ENCODE peak calls at places on chromosome 1, in eight cellular contexts. V is SK-N-SH, A is uterus, R is GM23338, U is fibroblast of lung, M is brain microvascular endothelial cell, K is left ventricle myocardium inferior, H is GM06990. J is an unnamed sample.

GRCh38 chr1:32040711-32041110 is 27.0 kb downstream of the KHDRBS1 start:
- DNase-seq in V (no peak), A (no peak), R (no peak), U (no peak), M (no peak), K (no peak), H (no peak), J (no peak)

GRCh38 chr1:117084231-117084630 is 24.1 kb downstream of the TTF2 start:
- DNase-seq in V (no peak), A (no peak), R (no peak), U (no peak), M (no peak), K (no peak), H (no peak), J (no peak)

GRCh38 chr1:173127369-173128307 is 76.9 kb upstream of the TNFSF18 start:
- DNase-seq in V (no peak), A (no peak), R (no peak), U (no peak), M (no peak), K (no peak), H (no peak), J (no peak)

GRCh38 chr1:203777596-203777995 is 12.6 kb downstream of the LAX1 start:
- DNase-seq in V (no peak), A (no peak), R (no peak), U (no peak), M (no peak), K (no peak), H (no peak), J (no peak)

GRCh38 chr1:194829492-194829891 is 1643.1 kb upstream of the B3GALT2 start:
- DNase-seq in V (no peak), A (no peak), R (no peak), U (peak; percentile 35), M (peak; percentile 7), K (no peak), H (no peak), J (no peak)

GRCh38 chr1:151993084-151993733 is 450 bp downstream of the S100A10 start:
- DNase-seq in V (no peak), A (peak; percentile 28), R (peak; percentile 76), U (peak; percentile 42), M (no peak), K (peak; percentile 44), H (peak; percentile 18), J (peak; percentile 65)

GRCh38 chr1:39902121-39902807 is 547 bp upstream of the MYCL start:
- DNase-seq in V (peak; percentile 85), A (peak; percentile 45), R (peak; percentile 94), U (peak; percentile 32), M (no peak), K (peak; percentile 63), H (no peak), J (peak; percentile 93)

GRCh38 chr1:181106479-181106878 is 18.0 kb downstream of the IER5 start:
- DNase-seq in V (no peak), A (no peak), R (no peak), U (no peak), M (no peak), K (no peak), H (no peak), J (no peak)

GRCh38 chr1:152164542-152165136 is 5.6 kb upstream of the RPTN start:
- DNase-seq in V (no peak), A (no peak), R (no peak), U (no peak), M (no peak), K (no peak), H (no peak), J (no peak)

GRCh38 chr1:219324171-219324570 is 150.5 kb downstream of the LYPLAL1 start:
- DNase-seq in V (no peak), A (no peak), R (no peak), U (no peak), M (no peak), K (no peak), H (no peak), J (no peak)

GRCh38 chr1:25787477-25788043 is 12.4 kb upstream of the SELENON start:
- DNase-seq in V (no peak), A (no peak), R (no peak), U (no peak), M (no peak), K (no peak), H (no peak), J (no peak)

DNA sequence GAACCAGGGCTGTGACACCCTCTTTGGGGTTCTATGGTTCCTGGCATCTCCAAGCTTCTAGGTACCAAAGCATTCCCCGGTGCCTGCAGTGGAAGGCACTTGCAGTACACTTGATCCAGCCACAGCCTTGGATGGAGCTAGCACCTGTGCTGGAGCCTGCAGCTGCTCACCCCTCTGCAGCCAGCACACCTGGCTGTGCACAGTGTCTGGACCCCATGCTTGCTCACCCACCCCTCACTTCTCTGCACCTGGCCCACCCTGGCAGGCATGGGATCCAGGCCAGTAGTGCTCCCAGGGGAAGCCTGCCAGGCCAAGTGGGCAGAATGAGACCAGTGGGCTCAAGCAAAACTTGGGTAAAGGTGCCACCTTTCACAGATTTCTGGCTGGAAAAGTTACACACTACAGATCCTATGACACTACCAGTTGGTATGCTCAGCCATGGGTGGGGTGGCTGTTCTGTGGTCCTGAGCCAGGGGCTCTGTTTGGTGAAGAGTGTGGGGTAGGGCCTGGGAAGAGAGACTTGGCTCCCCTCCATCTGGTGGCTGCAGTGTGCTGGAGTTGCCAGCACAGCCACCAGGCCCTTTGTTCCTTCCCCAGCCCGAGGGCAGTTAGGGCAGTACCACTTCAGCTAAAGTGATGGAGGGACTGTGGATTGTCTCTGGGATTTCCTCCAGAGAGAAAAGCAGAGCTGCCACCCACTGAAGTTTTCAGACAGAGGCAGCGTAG is 157.8 kb upstream of the LRRC7 start:
- DNase-seq in V (peak; percentile 2), A (no peak), R (no peak), U (no peak), M (no peak), K (no peak), H (no peak), J (no peak)
- H3K27me3 ChIP-seq in V (no peaks in the 10 kb centered on the region), A (no peaks in the 10 kb centered on the region), R (no peaks in the 10 kb centered on the region), U (no peaks in the 10 kb centered on the region), M (no peaks in the 10 kb centered on the region), K (no peaks in the 10 kb centered on the region), H (no peaks in the 10 kb centered on the region), J (no peaks in the 10 kb centered on the region)

GRCh38 chr1:169044971-169045370 is 61.5 kb upstream of the ATP1B1 start:
- DNase-seq in V (no peak), A (no peak), R (no peak), U (no peak), M (no peak), K (no peak), H (no peak), J (no peak)

GRCh38 chr1:169043823-169044222 is 62.7 kb upstream of the ATP1B1 start:
- DNase-seq in V (no peak), A (no peak), R (no peak), U (no peak), M (no peak), K (no peak), H (no peak), J (no peak)

GRCh38 chr1:169042377-169042776 is 64.1 kb upstream of the ATP1B1 start:
- DNase-seq in V (no peak), A (no peak), R (no peak), U (no peak), M (no peak), K (no peak), H (no peak), J (no peak)

GRCh38 chr1:169044296-169044695 is 62.2 kb upstream of the ATP1B1 start:
- DNase-seq in V (no peak), A (no peak), R (no peak), U (no peak), M (no peak), K (no peak), H (no peak), J (no peak)

GRCh38 chr1:169041371-169041770 is 65.1 kb upstream of the ATP1B1 start:
- DNase-seq in V (no peak), A (no peak), R (no peak), U (no peak), M (no peak), K (no peak), H (no peak), J (no peak)
- H3K4me3 ChIP-seq in V (no peak overlapping the region), A (no peak overlapping the region), R (no peak overlapping the region), U (no peak overlapping the region), M (no peak overlapping the region), K (no peak overlapping the region), H (no peak overlapping the region), J (no peak overlapping the region)

GRCh38 chr1:156970017-156970416 is 49.6 kb downstream of the LRRC71 start:
- DNase-seq in V (no peak), A (no peak), R (peak; percentile 18), U (no peak), M (no peak), K (no peak), H (no peak), J (no peak)
- H3K36me3 ChIP-seq in V (peaks cover 89% of the 10 kb centered on the region), A (no peaks in the 10 kb centered on the region), R (peaks cover 11% of the 10 kb centered on the region), U (peaks cover 3% of the 10 kb centered on the region), M (peaks cover 14% of the 10 kb centered on the region), K (peaks cover 95% of the 10 kb centered on the region), H (peaks cover 1% of the 10 kb centered on the region), J (peaks cover 8% of the 10 kb centered on the region)

DNA sequence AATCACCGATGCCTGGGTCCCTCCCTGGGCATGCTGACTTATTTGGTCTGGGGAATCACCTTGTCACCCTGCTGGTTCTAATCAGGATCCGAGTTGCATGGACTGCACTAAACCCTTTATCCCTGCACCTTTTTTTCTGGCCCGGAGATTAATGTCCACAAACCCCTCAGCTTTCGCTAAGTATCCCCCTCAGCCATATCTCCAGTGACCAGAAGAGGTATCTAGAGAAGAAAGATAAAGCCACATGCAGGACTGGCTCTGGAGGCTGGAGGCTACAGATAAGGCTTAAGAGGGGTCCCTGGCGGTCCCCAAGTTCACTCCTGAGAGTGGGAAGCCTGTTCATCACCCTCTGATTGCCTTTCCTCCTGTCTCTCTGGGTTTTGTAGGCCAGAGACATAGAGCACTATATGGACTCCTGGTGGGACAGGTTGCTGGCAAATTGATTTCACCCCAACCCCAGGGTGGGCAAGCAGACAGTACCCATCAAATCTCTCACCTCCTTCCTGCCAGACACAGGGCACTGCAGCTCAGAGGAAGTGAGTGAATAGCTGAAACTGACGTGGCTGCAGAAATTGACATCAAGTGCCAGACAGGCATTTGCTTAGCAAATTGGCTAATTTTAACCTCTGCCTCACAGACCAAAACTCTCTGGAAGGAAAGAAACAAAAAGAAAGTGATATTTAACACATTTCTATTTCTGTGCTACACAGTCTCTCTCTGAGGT is 38.8 kb downstream of the HMGB4 start:
- DNase-seq in V (peak; percentile 26), A (no peak), R (no peak), U (peak; percentile 55), M (no peak), K (no peak), H (peak; percentile 28), J (no peak)
- H3K27me3 ChIP-seq in V (no peaks in the 10 kb centered on the region), A (no peaks in the 10 kb centered on the region), R (no peaks in the 10 kb centered on the region), U (no peaks in the 10 kb centered on the region), M (no peaks in the 10 kb centered on the region), K (peaks cover 26% of the 10 kb centered on the region), H (no peaks in the 10 kb centered on the region), J (no peaks in the 10 kb centered on the region)

GRCh38 chr1:245074232-245074747 is 80.5 kb upstream of the KIF26B start:
- DNase-seq in V (no peak), A (no peak), R (no peak), U (peak; percentile 66), M (no peak), K (no peak), H (no peak), J (no peak)
- H3K4me3 ChIP-seq in V (no peak overlapping the region), A (no peak overlapping the region), R (no peak overlapping the region), U (no peak overlapping the region), M (no peak overlapping the region), K (no peak overlapping the region), H (no peak overlapping the region), J (no peak overlapping the region)

DNA sequence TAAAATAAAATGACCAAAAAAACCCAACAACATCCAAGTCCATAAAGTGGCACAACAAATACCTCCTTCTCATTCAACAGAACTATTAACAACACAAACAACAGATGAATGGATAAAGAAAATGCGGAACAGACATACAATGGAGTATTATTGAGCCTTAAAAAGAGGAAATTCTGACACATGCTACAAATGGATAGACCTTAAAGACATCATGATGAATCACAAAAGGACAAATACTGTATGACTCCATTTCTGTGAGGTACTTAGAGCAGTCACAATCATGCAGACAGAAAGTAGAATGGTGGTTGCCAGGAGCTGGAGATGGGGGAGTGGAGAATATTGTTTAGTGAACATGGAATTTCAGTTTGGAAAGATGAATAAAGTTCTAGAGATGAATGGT is 42.6 kb downstream of the EYA3 start:
- DNase-seq in V (no peak), A (no peak), R (no peak), U (no peak), M (no peak), K (no peak), H (no peak), J (no peak)
- H3K36me3 ChIP-seq in V (peaks cover 26% of the 10 kb centered on the region), A (no peaks in the 10 kb centered on the region), R (no peaks in the 10 kb centered on the region), U (no peaks in the 10 kb centered on the region), M (peaks cover 8% of the 10 kb centered on the region), K (peaks cover 40% of the 10 kb centered on the region), H (peaks cover 7% of the 10 kb centered on the region), J (no peaks in the 10 kb centered on the region)

J was measured in H7.